ENCODE peak calls at places on chromosome 22, in seven cellular contexts. One of them, this sample, is unnamed.

GRCh38 chr22:48780597-48781277 is 1046.9 kb downstream of the BRD1 start:
- DNase-seq in memory B cell: no peak
- DNase-seq in activated CD4-positive, CD25-positive, alpha-beta regulatory T cell treated with anti-CD3 and anti-CD28 coated beads, Interleukin-2, amount 50 U/mL, for 72 hours: no peak
- DNase-seq in upper lobe of right lung: no peak
- DNase-seq in fibroblast of pulmonary artery: no peak
- DNase-seq in NCI-H69: no peak
- DNase-seq in mucosa of gallbladder: no peak
- DNase-seq in this sample: peak

GRCh38 chr22:35643991-35644390 is 4.3 kb upstream of the APOL6 start:
- DNase-seq in memory B cell: no peak
- DNase-seq in activated CD4-positive, CD25-positive, alpha-beta regulatory T cell treated with anti-CD3 and anti-CD28 coated beads, Interleukin-2, amount 50 U/mL, for 72 hours: no peak
- DNase-seq in upper lobe of right lung: no peak
- DNase-seq in fibroblast of pulmonary artery: no peak
- DNase-seq in NCI-H69: no peak
- DNase-seq in mucosa of gallbladder: no peak
- DNase-seq in this sample: peak

GRCh38 chr22:50012201-50013181 is at the start of gene IL17REL:
- DNase-seq in memory B cell: no peak
- DNase-seq in activated CD4-positive, CD25-positive, alpha-beta regulatory T cell treated with anti-CD3 and anti-CD28 coated beads, Interleukin-2, amount 50 U/mL, for 72 hours: no peak
- DNase-seq in upper lobe of right lung: peak
- DNase-seq in fibroblast of pulmonary artery: peak
- DNase-seq in NCI-H69: peak
- DNase-seq in mucosa of gallbladder: no peak
- DNase-seq in this sample: peak

GRCh38 chr22:47647181-47647580 is 884.7 kb downstream of the TBC1D22A start:
- DNase-seq in memory B cell: no peak
- DNase-seq in activated CD4-positive, CD25-positive, alpha-beta regulatory T cell treated with anti-CD3 and anti-CD28 coated beads, Interleukin-2, amount 50 U/mL, for 72 hours: no peak
- DNase-seq in upper lobe of right lung: no peak
- DNase-seq in fibroblast of pulmonary artery: no peak
- DNase-seq in NCI-H69: no peak
- DNase-seq in mucosa of gallbladder: no peak
- DNase-seq in this sample: no peak

GRCh38 chr22:47047321-47048122 is 285.1 kb downstream of the TBC1D22A start:
- DNase-seq in memory B cell: no peak
- DNase-seq in activated CD4-positive, CD25-positive, alpha-beta regulatory T cell treated with anti-CD3 and anti-CD28 coated beads, Interleukin-2, amount 50 U/mL, for 72 hours: no peak
- DNase-seq in upper lobe of right lung: peak
- DNase-seq in fibroblast of pulmonary artery: no peak
- DNase-seq in NCI-H69: no peak
- DNase-seq in mucosa of gallbladder: no peak
- DNase-seq in this sample: peak

GRCh38 chr22:40408718-40409612 is 38.6 kb downstream of the SGSM3 start:
- DNase-seq in memory B cell: no peak
- DNase-seq in activated CD4-positive, CD25-positive, alpha-beta regulatory T cell treated with anti-CD3 and anti-CD28 coated beads, Interleukin-2, amount 50 U/mL, for 72 hours: peak
- DNase-seq in upper lobe of right lung: peak
- DNase-seq in fibroblast of pulmonary artery: no peak
- DNase-seq in NCI-H69: no peak
- DNase-seq in mucosa of gallbladder: no peak
- DNase-seq in this sample: no peak

GRCh38 chr22:45518580-45518991 is 15.9 kb downstream of the FBLN1 start:
- DNase-seq in memory B cell: no peak
- DNase-seq in activated CD4-positive, CD25-positive, alpha-beta regulatory T cell treated with anti-CD3 and anti-CD28 coated beads, Interleukin-2, amount 50 U/mL, for 72 hours: no peak
- DNase-seq in upper lobe of right lung: no peak
- DNase-seq in fibroblast of pulmonary artery: peak
- DNase-seq in NCI-H69: no peak
- DNase-seq in mucosa of gallbladder: no peak
- DNase-seq in this sample: no peak

GRCh38 chr22:41939981-41940852 is 6.7 kb downstream of the CENPM start:
- DNase-seq in memory B cell: peak
- DNase-seq in activated CD4-positive, CD25-positive, alpha-beta regulatory T cell treated with anti-CD3 and anti-CD28 coated beads, Interleukin-2, amount 50 U/mL, for 72 hours: peak
- DNase-seq in upper lobe of right lung: no peak
- DNase-seq in fibroblast of pulmonary artery: no peak
- DNase-seq in NCI-H69: peak
- DNase-seq in mucosa of gallbladder: peak
- DNase-seq in this sample: no peak

GRCh38 chr22:47626428-47627390 is 864.3 kb downstream of the TBC1D22A start:
- DNase-seq in memory B cell: no peak
- DNase-seq in activated CD4-positive, CD25-positive, alpha-beta regulatory T cell treated with anti-CD3 and anti-CD28 coated beads, Interleukin-2, amount 50 U/mL, for 72 hours: no peak
- DNase-seq in upper lobe of right lung: peak
- DNase-seq in fibroblast of pulmonary artery: no peak
- DNase-seq in NCI-H69: peak
- DNase-seq in mucosa of gallbladder: no peak
- DNase-seq in this sample: peak

GRCh38 chr22:35102663-35103062 is 36.7 kb downstream of the ISX start:
- DNase-seq in memory B cell: no peak
- DNase-seq in activated CD4-positive, CD25-positive, alpha-beta regulatory T cell treated with anti-CD3 and anti-CD28 coated beads, Interleukin-2, amount 50 U/mL, for 72 hours: no peak
- DNase-seq in upper lobe of right lung: no peak
- DNase-seq in fibroblast of pulmonary artery: peak
- DNase-seq in NCI-H69: peak
- DNase-seq in mucosa of gallbladder: no peak
- DNase-seq in this sample: no peak

GRCh38 chr22:24768537-24769374 is 5.8 kb downstream of the PIWIL3 start:
- DNase-seq in memory B cell: no peak
- DNase-seq in activated CD4-positive, CD25-positive, alpha-beta regulatory T cell treated with anti-CD3 and anti-CD28 coated beads, Interleukin-2, amount 50 U/mL, for 72 hours: peak
- DNase-seq in upper lobe of right lung: no peak
- DNase-seq in fibroblast of pulmonary artery: peak
- DNase-seq in NCI-H69: peak
- DNase-seq in mucosa of gallbladder: peak
- DNase-seq in this sample: peak

GRCh38 chr22:38299001-38299651 is 18.1 kb downstream of the CSNK1E start:
- DNase-seq in memory B cell: no peak
- DNase-seq in activated CD4-positive, CD25-positive, alpha-beta regulatory T cell treated with anti-CD3 and anti-CD28 coated beads, Interleukin-2, amount 50 U/mL, for 72 hours: no peak
- DNase-seq in upper lobe of right lung: no peak
- DNase-seq in fibroblast of pulmonary artery: no peak
- DNase-seq in NCI-H69: no peak
- DNase-seq in mucosa of gallbladder: no peak
- DNase-seq in this sample: no peak

GRCh38 chr22:17939011-17939410 is 85.3 kb downstream of the MICAL3 start:
- DNase-seq in memory B cell: no peak
- DNase-seq in activated CD4-positive, CD25-positive, alpha-beta regulatory T cell treated with anti-CD3 and anti-CD28 coated beads, Interleukin-2, amount 50 U/mL, for 72 hours: no peak
- DNase-seq in upper lobe of right lung: no peak
- DNase-seq in fibroblast of pulmonary artery: no peak
- DNase-seq in NCI-H69: no peak
- DNase-seq in mucosa of gallbladder: no peak
- DNase-seq in this sample: peak

GRCh38 chr22:28788601-28789000 is 11.8 kb downstream of the XBP1 start:
- DNase-seq in memory B cell: no peak
- DNase-seq in activated CD4-positive, CD25-positive, alpha-beta regulatory T cell treated with anti-CD3 and anti-CD28 coated beads, Interleukin-2, amount 50 U/mL, for 72 hours: no peak
- DNase-seq in upper lobe of right lung: no peak
- DNase-seq in fibroblast of pulmonary artery: no peak
- DNase-seq in NCI-H69: peak
- DNase-seq in mucosa of gallbladder: no peak
- DNase-seq in this sample: no peak

GRCh38 chr22:23790819-23791736 is 4.3 kb downstream of the SMARCB1 start:
- DNase-seq in memory B cell: no peak
- DNase-seq in activated CD4-positive, CD25-positive, alpha-beta regulatory T cell treated with anti-CD3 and anti-CD28 coated beads, Interleukin-2, amount 50 U/mL, for 72 hours: no peak
- DNase-seq in upper lobe of right lung: no peak
- DNase-seq in fibroblast of pulmonary artery: peak
- DNase-seq in NCI-H69: no peak
- DNase-seq in mucosa of gallbladder: no peak
- DNase-seq in this sample: no peak

GRCh38 chr22:32005453-32005852 is 37.6 kb upstream of the SLC5A1 start:
- DNase-seq in memory B cell: no peak
- DNase-seq in activated CD4-positive, CD25-positive, alpha-beta regulatory T cell treated with anti-CD3 and anti-CD28 coated beads, Interleukin-2, amount 50 U/mL, for 72 hours: no peak
- DNase-seq in upper lobe of right lung: no peak
- DNase-seq in fibroblast of pulmonary artery: peak
- DNase-seq in NCI-H69: no peak
- DNase-seq in mucosa of gallbladder: peak
- DNase-seq in this sample: no peak

GRCh38 chr22:31350410-31350863 is 4.3 kb upstream of the PATZ1 start:
- DNase-seq in memory B cell: no peak
- DNase-seq in activated CD4-positive, CD25-positive, alpha-beta regulatory T cell treated with anti-CD3 and anti-CD28 coated beads, Interleukin-2, amount 50 U/mL, for 72 hours: no peak
- DNase-seq in upper lobe of right lung: no peak
- DNase-seq in fibroblast of pulmonary artery: peak
- DNase-seq in NCI-H69: peak
- DNase-seq in mucosa of gallbladder: peak
- DNase-seq in this sample: no peak

GRCh38 chr22:42604403-42604802 is 10.3 kb downstream of the POLDIP3 start:
- DNase-seq in memory B cell: no peak
- DNase-seq in activated CD4-positive, CD25-positive, alpha-beta regulatory T cell treated with anti-CD3 and anti-CD28 coated beads, Interleukin-2, amount 50 U/mL, for 72 hours: no peak
- DNase-seq in upper lobe of right lung: no peak
- DNase-seq in fibroblast of pulmonary artery: peak
- DNase-seq in NCI-H69: no peak
- DNase-seq in mucosa of gallbladder: peak
- DNase-seq in this sample: no peak

GRCh38 chr22:24331468-24332440 is 61.1 kb downstream of the SPECC1L start:
- DNase-seq in memory B cell: no peak
- DNase-seq in activated CD4-positive, CD25-positive, alpha-beta regulatory T cell treated with anti-CD3 and anti-CD28 coated beads, Interleukin-2, amount 50 U/mL, for 72 hours: no peak
- DNase-seq in upper lobe of right lung: no peak
- DNase-seq in fibroblast of pulmonary artery: no peak
- DNase-seq in NCI-H69: no peak
- DNase-seq in mucosa of gallbladder: no peak
- DNase-seq in this sample: no peak

GRCh38 chr22:23384451-23384850 is 195.6 kb downstream of the IGLL1 start:
- DNase-seq in memory B cell: no peak
- DNase-seq in activated CD4-positive, CD25-positive, alpha-beta regulatory T cell treated with anti-CD3 and anti-CD28 coated beads, Interleukin-2, amount 50 U/mL, for 72 hours: no peak
- DNase-seq in upper lobe of right lung: no peak
- DNase-seq in fibroblast of pulmonary artery: no peak
- DNase-seq in NCI-H69: no peak
- DNase-seq in mucosa of gallbladder: no peak
- DNase-seq in this sample: no peak

GRCh38 chr22:39576027-39576426 is 5.5 kb downstream of the CACNA1I start:
- DNase-seq in memory B cell: no peak
- DNase-seq in activated CD4-positive, CD25-positive, alpha-beta regulatory T cell treated with anti-CD3 and anti-CD28 coated beads, Interleukin-2, amount 50 U/mL, for 72 hours: no peak
- DNase-seq in upper lobe of right lung: no peak
- DNase-seq in fibroblast of pulmonary artery: no peak
- DNase-seq in NCI-H69: no peak
- DNase-seq in mucosa of gallbladder: no peak
- DNase-seq in this sample: no peak

GRCh38 chr22:48106715-48107259 is 1344.3 kb downstream of the TBC1D22A start:
- DNase-seq in memory B cell: no peak
- DNase-seq in activated CD4-positive, CD25-positive, alpha-beta regulatory T cell treated with anti-CD3 and anti-CD28 coated beads, Interleukin-2, amount 50 U/mL, for 72 hours: no peak
- DNase-seq in upper lobe of right lung: no peak
- DNase-seq in fibroblast of pulmonary artery: no peak
- DNase-seq in NCI-H69: no peak
- DNase-seq in mucosa of gallbladder: no peak
- DNase-seq in this sample: no peak

GRCh38 chr22:22935546-22936157 is 48.0 kb downstream of the IGLL5 start:
- DNase-seq in memory B cell: peak
- DNase-seq in activated CD4-positive, CD25-positive, alpha-beta regulatory T cell treated with anti-CD3 and anti-CD28 coated beads, Interleukin-2, amount 50 U/mL, for 72 hours: no peak
- DNase-seq in upper lobe of right lung: no peak
- DNase-seq in fibroblast of pulmonary artery: no peak
- DNase-seq in NCI-H69: no peak
- DNase-seq in mucosa of gallbladder: no peak
- DNase-seq in this sample: no peak

GRCh38 chr22:32531955-32532818 is 57.6 kb downstream of the FBXO7 start:
- DNase-seq in memory B cell: no peak
- DNase-seq in activated CD4-positive, CD25-positive, alpha-beta regulatory T cell treated with anti-CD3 and anti-CD28 coated beads, Interleukin-2, amount 50 U/mL, for 72 hours: no peak
- DNase-seq in upper lobe of right lung: peak
- DNase-seq in fibroblast of pulmonary artery: peak
- DNase-seq in NCI-H69: peak
- DNase-seq in mucosa of gallbladder: peak
- DNase-seq in this sample: peak

GRCh38 chr22:44702479-44703219 is 645 bp downstream of the PRR5 start:
- DNase-seq in memory B cell: no peak
- DNase-seq in activated CD4-positive, CD25-positive, alpha-beta regulatory T cell treated with anti-CD3 and anti-CD28 coated beads, Interleukin-2, amount 50 U/mL, for 72 hours: no peak
- DNase-seq in upper lobe of right lung: peak
- DNase-seq in fibroblast of pulmonary artery: peak
- DNase-seq in NCI-H69: peak
- DNase-seq in mucosa of gallbladder: no peak
- DNase-seq in this sample: no peak

GRCh38 chr22:42991010-42991651 is 23.8 kb downstream of the PACSIN2 start:
- DNase-seq in memory B cell: no peak
- DNase-seq in activated CD4-positive, CD25-positive, alpha-beta regulatory T cell treated with anti-CD3 and anti-CD28 coated beads, Interleukin-2, amount 50 U/mL, for 72 hours: no peak
- DNase-seq in upper lobe of right lung: no peak
- DNase-seq in fibroblast of pulmonary artery: peak
- DNase-seq in NCI-H69: peak
- DNase-seq in mucosa of gallbladder: no peak
- DNase-seq in this sample: peak

GRCh38 chr22:38257650-38258246 is 15.1 kb downstream of the TMEM184B start:
- DNase-seq in memory B cell: no peak
- DNase-seq in activated CD4-positive, CD25-positive, alpha-beta regulatory T cell treated with anti-CD3 and anti-CD28 coated beads, Interleukin-2, amount 50 U/mL, for 72 hours: no peak
- DNase-seq in upper lobe of right lung: no peak
- DNase-seq in fibroblast of pulmonary artery: no peak
- DNase-seq in NCI-H69: peak
- DNase-seq in mucosa of gallbladder: no peak
- DNase-seq in this sample: no peak

GRCh38 chr22:48494256-48494967 is 1333.3 kb downstream of the BRD1 start:
- DNase-seq in memory B cell: no peak
- DNase-seq in activated CD4-positive, CD25-positive, alpha-beta regulatory T cell treated with anti-CD3 and anti-CD28 coated beads, Interleukin-2, amount 50 U/mL, for 72 hours: no peak
- DNase-seq in upper lobe of right lung: peak
- DNase-seq in fibroblast of pulmonary artery: no peak
- DNase-seq in NCI-H69: no peak
- DNase-seq in mucosa of gallbladder: no peak
- DNase-seq in this sample: peak

GRCh38 chr22:17590586-17590985 is 27.3 kb downstream of the SLC25A18 start:
- DNase-seq in memory B cell: no peak
- DNase-seq in activated CD4-positive, CD25-positive, alpha-beta regulatory T cell treated with anti-CD3 and anti-CD28 coated beads, Interleukin-2, amount 50 U/mL, for 72 hours: no peak
- DNase-seq in upper lobe of right lung: peak
- DNase-seq in fibroblast of pulmonary artery: no peak
- DNase-seq in NCI-H69: no peak
- DNase-seq in mucosa of gallbladder: no peak
- DNase-seq in this sample: no peak

GRCh38 chr22:48042621-48043395 is 1280.4 kb downstream of the TBC1D22A start:
- DNase-seq in memory B cell: no peak
- DNase-seq in activated CD4-positive, CD25-positive, alpha-beta regulatory T cell treated with anti-CD3 and anti-CD28 coated beads, Interleukin-2, amount 50 U/mL, for 72 hours: no peak
- DNase-seq in upper lobe of right lung: no peak
- DNase-seq in fibroblast of pulmonary artery: no peak
- DNase-seq in NCI-H69: no peak
- DNase-seq in mucosa of gallbladder: no peak
- DNase-seq in this sample: no peak

GRCh38 chr22:27370281-27370680 is 431.3 kb downstream of the MN1 start:
- DNase-seq in memory B cell: no peak
- DNase-seq in activated CD4-positive, CD25-positive, alpha-beta regulatory T cell treated with anti-CD3 and anti-CD28 coated beads, Interleukin-2, amount 50 U/mL, for 72 hours: no peak
- DNase-seq in upper lobe of right lung: no peak
- DNase-seq in fibroblast of pulmonary artery: no peak
- DNase-seq in NCI-H69: no peak
- DNase-seq in mucosa of gallbladder: no peak
- DNase-seq in this sample: no peak

GRCh38 chr22:37806409-37807338 is 1.1 kb upstream of the GCAT start:
- DNase-seq in memory B cell: no peak
- DNase-seq in activated CD4-positive, CD25-positive, alpha-beta regulatory T cell treated with anti-CD3 and anti-CD28 coated beads, Interleukin-2, amount 50 U/mL, for 72 hours: no peak
- DNase-seq in upper lobe of right lung: no peak
- DNase-seq in fibroblast of pulmonary artery: no peak
- DNase-seq in NCI-H69: peak
- DNase-seq in mucosa of gallbladder: no peak
- DNase-seq in this sample: peak

GRCh38 chr22:50189184-50189848 is 3.6 kb downstream of the TRABD start:
- DNase-seq in memory B cell: no peak
- DNase-seq in activated CD4-positive, CD25-positive, alpha-beta regulatory T cell treated with anti-CD3 and anti-CD28 coated beads, Interleukin-2, amount 50 U/mL, for 72 hours: no peak
- DNase-seq in upper lobe of right lung: no peak
- DNase-seq in fibroblast of pulmonary artery: no peak
- DNase-seq in NCI-H69: peak
- DNase-seq in mucosa of gallbladder: no peak
- DNase-seq in this sample: no peak

GRCh38 chr22:30694171-30694637 is 470 bp upstream of the OSBP2 start:
- DNase-seq in memory B cell: peak
- DNase-seq in activated CD4-positive, CD25-positive, alpha-beta regulatory T cell treated with anti-CD3 and anti-CD28 coated beads, Interleukin-2, amount 50 U/mL, for 72 hours: peak
- DNase-seq in upper lobe of right lung: peak
- DNase-seq in fibroblast of pulmonary artery: no peak
- DNase-seq in NCI-H69: peak
- DNase-seq in mucosa of gallbladder: peak
- DNase-seq in this sample: peak

GRCh38 chr22:49076300-49077035 is 751.2 kb downstream of the BRD1 start:
- DNase-seq in memory B cell: no peak
- DNase-seq in activated CD4-positive, CD25-positive, alpha-beta regulatory T cell treated with anti-CD3 and anti-CD28 coated beads, Interleukin-2, amount 50 U/mL, for 72 hours: no peak
- DNase-seq in upper lobe of right lung: peak
- DNase-seq in fibroblast of pulmonary artery: no peak
- DNase-seq in NCI-H69: no peak
- DNase-seq in mucosa of gallbladder: no peak
- DNase-seq in this sample: peak